ENCODE peak calls at places on chromosome 2, in seven cellular contexts. One of them, this sample, is unnamed. For H3K4me1 and H3K27me3, the result is how much of the 10 kb centered on the place peaks cover.

GRCh38 chr2:15668611-15669305 is 77.1 kb downstream of the DDX1 start:
- DNase-seq in stomach: no peak
- DNase-seq in lower lobe of right lung: no peak
- DNase-seq in ovary: no peak
- DNase-seq in right cardiac atrium: no peak
- DNase-seq in breast epithelium: no peak
- DNase-seq in CD8-positive, alpha-beta memory T cell: no peak
- DNase-seq in this sample: no peak

GRCh38 chr2:60370835-60371618 is 182.4 kb downstream of the BCL11A start:
- DNase-seq in stomach: no peak
- DNase-seq in lower lobe of right lung: no peak
- DNase-seq in CD8-positive, alpha-beta memory T cell: no peak
- DNase-seq in right cardiac atrium: no peak
- DNase-seq in breast epithelium: no peak
- DNase-seq in ovary: no peak
- DNase-seq in this sample: no peak

GRCh38 chr2:105760639-105761337 is 16.1 kb downstream of the NCK2 start:
- DNase-seq in lower lobe of right lung: no peak
- DNase-seq in ovary: no peak
- DNase-seq in breast epithelium: no peak
- DNase-seq in stomach: no peak
- DNase-seq in right cardiac atrium: no peak
- DNase-seq in CD8-positive, alpha-beta memory T cell: no peak
- DNase-seq in this sample: no peak

GRCh38 chr2:44952806-44953685 is 11.5 kb downstream of the SIX3 start:
- DNase-seq in right cardiac atrium: no peak
- DNase-seq in breast epithelium: no peak
- DNase-seq in stomach: no peak
- DNase-seq in ovary: no peak
- DNase-seq in CD8-positive, alpha-beta memory T cell: no peak
- DNase-seq in lower lobe of right lung: no peak
- DNase-seq in this sample: no peak

GRCh38 chr2:151478011-151478410 is 68.3 kb downstream of the RIF1 start:
- DNase-seq in right cardiac atrium: no peak
- DNase-seq in breast epithelium: no peak
- DNase-seq in ovary: no peak
- DNase-seq in lower lobe of right lung: no peak
- DNase-seq in CD8-positive, alpha-beta memory T cell: no peak
- DNase-seq in stomach: no peak
- DNase-seq in this sample: no peak

GRCh38 chr2:26521054-26521912 is 43.4 kb upstream of the OTOF start:
- DNase-seq in right cardiac atrium: no peak
- DNase-seq in lower lobe of right lung: no peak
- DNase-seq in stomach: peak
- DNase-seq in ovary: no peak
- DNase-seq in CD8-positive, alpha-beta memory T cell: no peak
- DNase-seq in breast epithelium: no peak
- DNase-seq in this sample: peak

GRCh38 chr2:175017618-175018414 is 12.6 kb upstream of the CHN1 start:
- DNase-seq in right cardiac atrium: no peak
- DNase-seq in breast epithelium: no peak
- DNase-seq in stomach: no peak
- DNase-seq in lower lobe of right lung: no peak
- DNase-seq in CD8-positive, alpha-beta memory T cell: no peak
- DNase-seq in ovary: no peak
- DNase-seq in this sample: no peak

GRCh38 chr2:79432731-79433146 is 80.1 kb upstream of the CTNNA2 start:
- DNase-seq in CD8-positive, alpha-beta memory T cell: no peak
- DNase-seq in stomach: peak
- DNase-seq in ovary: no peak
- DNase-seq in breast epithelium: no peak
- DNase-seq in lower lobe of right lung: no peak
- DNase-seq in right cardiac atrium: no peak
- DNase-seq in this sample: peak

GRCh38 chr2:105737980-105738657 is 6.6 kb upstream of the NCK2 start:
- DNase-seq in stomach: no peak
- DNase-seq in breast epithelium: no peak
- DNase-seq in right cardiac atrium: no peak
- DNase-seq in CD8-positive, alpha-beta memory T cell: no peak
- DNase-seq in ovary: no peak
- DNase-seq in lower lobe of right lung: no peak
- DNase-seq in this sample: no peak

GRCh38 chr2:127219716-127220090 is 396 bp downstream of the CYP27C1 start:
- DNase-seq in stomach: no peak
- DNase-seq in ovary: no peak
- DNase-seq in CD8-positive, alpha-beta memory T cell: no peak
- DNase-seq in right cardiac atrium: peak
- DNase-seq in breast epithelium: no peak
- DNase-seq in lower lobe of right lung: no peak
- DNase-seq in this sample: no peak

GRCh38 chr2:74226648-74227213 is 28.3 kb downstream of the MTHFD2 start:
- DNase-seq in lower lobe of right lung: no peak
- DNase-seq in ovary: no peak
- DNase-seq in CD8-positive, alpha-beta memory T cell: no peak
- DNase-seq in stomach: peak
- DNase-seq in breast epithelium: no peak
- DNase-seq in right cardiac atrium: peak
- DNase-seq in this sample: peak

GRCh38 chr2:166042768-166043390 is 84.9 kb downstream of the SCN1A start:
- DNase-seq in ovary: no peak
- DNase-seq in right cardiac atrium: no peak
- DNase-seq in stomach: no peak
- DNase-seq in CD8-positive, alpha-beta memory T cell: no peak
- DNase-seq in breast epithelium: no peak
- DNase-seq in lower lobe of right lung: no peak
- DNase-seq in this sample: no peak

GRCh38 chr2:74999464-74999863 is 41.0 kb downstream of the POLE4 start:
- DNase-seq in stomach: no peak
- DNase-seq in lower lobe of right lung: no peak
- DNase-seq in breast epithelium: no peak
- DNase-seq in right cardiac atrium: no peak
- DNase-seq in ovary: no peak
- DNase-seq in CD8-positive, alpha-beta memory T cell: no peak
- DNase-seq in this sample: no peak

GRCh38 chr2:144006139-144006538 is 513.8 kb downstream of the ZEB2 start:
- DNase-seq in right cardiac atrium: no peak
- DNase-seq in stomach: no peak
- DNase-seq in ovary: no peak
- DNase-seq in breast epithelium: no peak
- DNase-seq in lower lobe of right lung: no peak
- DNase-seq in CD8-positive, alpha-beta memory T cell: no peak
- DNase-seq in this sample: no peak

GRCh38 chr2:15938803-15939555 is 1.4 kb upstream of the MYCN start:
- DNase-seq in ovary: no peak
- DNase-seq in right cardiac atrium: no peak
- DNase-seq in CD8-positive, alpha-beta memory T cell: no peak
- DNase-seq in lower lobe of right lung: no peak
- DNase-seq in breast epithelium: no peak
- DNase-seq in stomach: no peak
- DNase-seq in this sample: no peak

GRCh38 chr2:229416116-229416694 is 145.1 kb upstream of the PID1 start:
- DNase-seq in right cardiac atrium: peak
- DNase-seq in CD8-positive, alpha-beta memory T cell: no peak
- DNase-seq in breast epithelium: no peak
- DNase-seq in ovary: peak
- DNase-seq in stomach: peak
- DNase-seq in lower lobe of right lung: peak
- DNase-seq in this sample: no peak

GRCh38 chr2:174969091-174969734 is 36.0 kb downstream of the CHN1 start:
- DNase-seq in lower lobe of right lung: no peak
- DNase-seq in breast epithelium: no peak
- DNase-seq in stomach: no peak
- DNase-seq in right cardiac atrium: no peak
- DNase-seq in CD8-positive, alpha-beta memory T cell: no peak
- DNase-seq in ovary: no peak
- DNase-seq in this sample: no peak

GRCh38 chr2:240820014-240820606 is at the start of gene KIF1A:
- DNase-seq in ovary: no peak
- DNase-seq in CD8-positive, alpha-beta memory T cell: no peak
- DNase-seq in lower lobe of right lung: no peak
- DNase-seq in right cardiac atrium: peak
- DNase-seq in breast epithelium: no peak
- DNase-seq in stomach: peak
- DNase-seq in this sample: no peak

GRCh38 chr2:162126145-162126926 is 25.7 kb downstream of the GCG start:
- DNase-seq in ovary: no peak
- DNase-seq in lower lobe of right lung: no peak
- DNase-seq in right cardiac atrium: no peak
- DNase-seq in stomach: no peak
- DNase-seq in CD8-positive, alpha-beta memory T cell: no peak
- DNase-seq in breast epithelium: no peak
- DNase-seq in this sample: no peak

GRCh38 chr2:230968921-230969672 is 26.8 kb upstream of the SPATA3 start:
- DNase-seq in stomach: no peak
- DNase-seq in right cardiac atrium: no peak
- DNase-seq in lower lobe of right lung: no peak
- DNase-seq in breast epithelium: no peak
- DNase-seq in CD8-positive, alpha-beta memory T cell: no peak
- DNase-seq in ovary: no peak
- DNase-seq in this sample: peak

GRCh38 chr2:234377761-234378341 is 119.0 kb downstream of the ARL4C start:
- DNase-seq in breast epithelium: no peak
- DNase-seq in stomach: no peak
- DNase-seq in CD8-positive, alpha-beta memory T cell: no peak
- DNase-seq in ovary: no peak
- DNase-seq in right cardiac atrium: no peak
- DNase-seq in lower lobe of right lung: no peak
- DNase-seq in this sample: no peak

GRCh38 chr2:55051026-55051866 is 995 bp upstream of the RTN4 start:
- DNase-seq in right cardiac atrium: peak
- DNase-seq in ovary: peak
- DNase-seq in lower lobe of right lung: no peak
- DNase-seq in CD8-positive, alpha-beta memory T cell: no peak
- DNase-seq in breast epithelium: no peak
- DNase-seq in stomach: peak
- DNase-seq in this sample: peak

GRCh38 chr2:55048925-55049793 is 1.1 kb downstream of the RTN4 start:
- DNase-seq in breast epithelium: peak
- DNase-seq in stomach: peak
- DNase-seq in lower lobe of right lung: peak
- DNase-seq in ovary: peak
- DNase-seq in right cardiac atrium: peak
- DNase-seq in CD8-positive, alpha-beta memory T cell: peak
- DNase-seq in this sample: peak

GRCh38 chr2:55048514-55048924 is 1.7 kb downstream of the RTN4 start:
- DNase-seq in CD8-positive, alpha-beta memory T cell: no peak
- DNase-seq in breast epithelium: no peak
- DNase-seq in stomach: no peak
- DNase-seq in ovary: peak
- DNase-seq in right cardiac atrium: peak
- DNase-seq in lower lobe of right lung: no peak
- DNase-seq in this sample: peak

GRCh38 chr2:55050133-55050994 is at the start of gene RTN4:
- DNase-seq in lower lobe of right lung: peak
- DNase-seq in ovary: peak
- DNase-seq in breast epithelium: peak
- DNase-seq in CD8-positive, alpha-beta memory T cell: peak
- DNase-seq in right cardiac atrium: peak
- DNase-seq in stomach: peak
- DNase-seq in this sample: peak

DNA sequence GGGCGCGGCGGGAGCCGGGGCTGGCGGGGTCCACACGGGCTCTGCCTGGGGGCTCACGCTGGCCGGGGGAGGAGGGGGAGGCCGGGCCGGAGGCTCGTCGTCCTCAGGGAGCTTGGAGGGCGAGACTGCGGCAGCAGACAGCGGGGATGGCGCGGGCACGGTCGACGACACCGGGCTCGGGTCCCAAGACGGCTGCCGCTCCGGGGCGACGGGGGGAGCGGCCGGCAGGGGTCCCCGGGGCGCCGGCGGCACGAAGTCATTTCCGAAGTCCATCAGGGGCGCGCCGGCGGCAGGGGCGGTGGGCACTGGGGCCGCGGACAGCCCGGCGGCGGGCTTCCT is 488 bp downstream of the RTN4 start:
- DNase-seq in stomach: no peak
- DNase-seq in breast epithelium: no peak
- DNase-seq in right cardiac atrium: no peak
- DNase-seq in ovary: no peak
- DNase-seq in lower lobe of right lung: no peak
- DNase-seq in CD8-positive, alpha-beta memory T cell: no peak
- DNase-seq in this sample: no peak
- H3K4me1 ChIP-seq in stomach: under half
- H3K4me1 ChIP-seq in breast epithelium: under half
- H3K4me1 ChIP-seq in right cardiac atrium: under half
- H3K4me1 ChIP-seq in ovary: under half
- H3K4me1 ChIP-seq in lower lobe of right lung: half or more
- H3K4me1 ChIP-seq in CD8-positive, alpha-beta memory T cell: half or more
- H3K4me1 ChIP-seq in this sample: under half

GRCh38 chr2:111618577-111618930 is 265.4 kb downstream of the ANAPC1 start:
- DNase-seq in ovary: no peak
- DNase-seq in stomach: no peak
- DNase-seq in CD8-positive, alpha-beta memory T cell: no peak
- DNase-seq in right cardiac atrium: no peak
- DNase-seq in breast epithelium: no peak
- DNase-seq in lower lobe of right lung: peak
- DNase-seq in this sample: no peak
- H3K4me3 ChIP-seq in ovary: no peak
- H3K4me3 ChIP-seq in stomach: no peak
- H3K4me3 ChIP-seq in CD8-positive, alpha-beta memory T cell: no peak
- H3K4me3 ChIP-seq in right cardiac atrium: no peak
- H3K4me3 ChIP-seq in breast epithelium: no peak
- H3K4me3 ChIP-seq in lower lobe of right lung: no peak
- H3K4me3 ChIP-seq in this sample: no peak

DNA sequence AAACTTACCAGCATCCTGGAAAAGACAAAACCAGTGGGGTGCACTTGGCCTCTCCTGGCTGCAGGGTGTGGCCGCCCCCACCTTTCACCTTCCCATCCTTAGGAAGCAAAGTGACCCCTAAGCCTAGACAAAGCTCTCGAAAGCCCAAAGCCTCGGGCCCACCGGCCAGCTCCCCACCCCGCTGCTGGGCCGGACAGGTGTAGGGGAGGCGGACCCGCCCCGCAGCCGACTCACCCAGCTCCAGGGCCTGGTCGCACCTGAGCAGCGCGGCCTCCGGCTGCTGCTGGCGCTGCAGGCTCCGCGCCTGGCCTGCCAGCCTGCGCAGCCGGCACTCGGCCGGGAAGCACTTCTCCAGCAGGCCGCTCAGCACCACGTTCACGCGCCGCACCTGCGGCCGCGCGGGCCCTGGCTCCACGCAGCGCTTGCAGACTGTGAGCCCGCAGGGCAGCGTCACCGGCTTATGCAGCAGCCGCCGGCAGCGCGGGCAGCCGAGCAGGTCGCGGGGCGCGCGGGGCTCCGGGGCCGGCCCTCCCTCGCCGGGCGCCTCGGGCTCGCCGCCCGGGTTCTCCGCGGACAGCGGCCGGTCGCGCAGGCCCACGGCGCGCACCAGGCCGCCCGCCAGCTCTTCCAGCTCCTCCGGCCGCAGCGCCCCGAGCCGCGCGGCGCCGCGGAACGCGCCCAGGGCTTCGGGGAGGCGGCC is 970 bp downstream of the LONRF2 start:
- DNase-seq in right cardiac atrium: peak
- DNase-seq in breast epithelium: peak
- DNase-seq in ovary: peak
- DNase-seq in CD8-positive, alpha-beta memory T cell: no peak
- DNase-seq in stomach: peak
- DNase-seq in lower lobe of right lung: peak
- DNase-seq in this sample: peak
- H3K27me3 ChIP-seq in right cardiac atrium: under half
- H3K27me3 ChIP-seq in breast epithelium: under half
- H3K27me3 ChIP-seq in ovary: under half
- H3K27me3 ChIP-seq in CD8-positive, alpha-beta memory T cell: under half
- H3K27me3 ChIP-seq in stomach: under half
- H3K27me3 ChIP-seq in lower lobe of right lung: under half
- H3K27me3 ChIP-seq in this sample: under half

GRCh38 chr2:43123486-43123885 is 102.9 kb downstream of the ZFP36L2 start:
- DNase-seq in ovary: no peak
- DNase-seq in breast epithelium: no peak
- DNase-seq in lower lobe of right lung: no peak
- DNase-seq in CD8-positive, alpha-beta memory T cell: no peak
- DNase-seq in right cardiac atrium: no peak
- DNase-seq in stomach: no peak
- DNase-seq in this sample: no peak
- H3K4me1 ChIP-seq in ovary: under half
- H3K4me1 ChIP-seq in breast epithelium: under half
- H3K4me1 ChIP-seq in lower lobe of right lung: under half
- H3K4me1 ChIP-seq in CD8-positive, alpha-beta memory T cell: under half
- H3K4me1 ChIP-seq in right cardiac atrium: under half
- H3K4me1 ChIP-seq in stomach: under half
- H3K4me1 ChIP-seq in this sample: under half

This sample was measured in small intestine.